ENCODE peak calls at places on chromosomes 3 and 15, in five cellular contexts. One of them, this sample, is unnamed.

GRCh38 chr3:56747150-56747549 is 54.6 kb downstream of the ARHGEF3 start:
- DNase-seq in cardiac fibroblast: no peak
- DNase-seq in right atrium auricular region: no peak
- DNase-seq in SK-N-SH: peak; percentile 49
- DNase-seq in neural progenitor cell: no peak
- DNase-seq in this sample: no peak

GRCh38 chr15:67826717-67827560 is 1.6 kb downstream of the SKOR1 start:
- DNase-seq in right atrium auricular region: no peak
- DNase-seq in cardiac fibroblast: no peak
- DNase-seq in neural progenitor cell: peak; percentile 44
- DNase-seq in SK-N-SH: peak; percentile 31
- DNase-seq in this sample: no peak

GRCh38 chr3:187955076-187955952 is 198.6 kb upstream of the LPP start:
- DNase-seq in cardiac fibroblast: peak; percentile 92
- DNase-seq in neural progenitor cell: no peak
- DNase-seq in SK-N-SH: no peak
- DNase-seq in right atrium auricular region: peak; percentile 78
- DNase-seq in this sample: no peak

GRCh38 chr3:182238141-182238540 is 526.4 kb downstream of the SOX2 start:
- DNase-seq in cardiac fibroblast: no peak
- DNase-seq in right atrium auricular region: no peak
- DNase-seq in SK-N-SH: no peak
- DNase-seq in neural progenitor cell: peak; percentile 97
- DNase-seq in this sample: no peak

GRCh38 chr3:108477511-108478147 is 32.8 kb downstream of the MYH15 start:
- DNase-seq in neural progenitor cell: peak; percentile 70
- DNase-seq in cardiac fibroblast: peak; percentile 71
- DNase-seq in SK-N-SH: peak; percentile 38
- DNase-seq in right atrium auricular region: no peak
- DNase-seq in this sample: no peak

GRCh38 chr3:64187065-64187959 is 38.0 kb downstream of the PRICKLE2 start:
- DNase-seq in cardiac fibroblast: peak; percentile 99
- DNase-seq in right atrium auricular region: peak; percentile 80
- DNase-seq in neural progenitor cell: no peak
- DNase-seq in SK-N-SH: no peak
- DNase-seq in this sample: no peak

GRCh38 chr3:123658860-123659221 is 74.0 kb upstream of the HACD2 start:
- DNase-seq in right atrium auricular region: no peak
- DNase-seq in neural progenitor cell: no peak
- DNase-seq in SK-N-SH: no peak
- DNase-seq in cardiac fibroblast: no peak
- DNase-seq in this sample: no peak

GRCh38 chr3:111277226-111277625 is 205.6 kb downstream of the NECTIN3 start:
- DNase-seq in cardiac fibroblast: peak; percentile 57
- DNase-seq in neural progenitor cell: peak; percentile 74
- DNase-seq in SK-N-SH: no peak
- DNase-seq in right atrium auricular region: no peak
- DNase-seq in this sample: no peak

GRCh38 chr3:29408676-29409075 is 127.8 kb downstream of the RBMS3 start:
- DNase-seq in neural progenitor cell: no peak
- DNase-seq in right atrium auricular region: no peak
- DNase-seq in cardiac fibroblast: peak; percentile 48
- DNase-seq in SK-N-SH: no peak
- DNase-seq in this sample: no peak

GRCh38 chr3:20340324-20340928 is 154.4 kb upstream of the SGO1 start:
- DNase-seq in neural progenitor cell: peak; percentile 79
- DNase-seq in cardiac fibroblast: peak; percentile 83
- DNase-seq in right atrium auricular region: peak; percentile 81
- DNase-seq in SK-N-SH: peak; percentile 49
- DNase-seq in this sample: peak; percentile 94

GRCh38 chr3:32384938-32385337 is 6.7 kb upstream of the CMTM7 start:
- DNase-seq in cardiac fibroblast: peak; percentile 63
- DNase-seq in SK-N-SH: peak; percentile 42
- DNase-seq in right atrium auricular region: peak; percentile 69
- DNase-seq in neural progenitor cell: peak; percentile 68
- DNase-seq in this sample: no peak

GRCh38 chr3:172675371-172676193 is 35.3 kb downstream of the NCEH1 start:
- DNase-seq in neural progenitor cell: peak; percentile 59
- DNase-seq in SK-N-SH: peak; percentile 56
- DNase-seq in right atrium auricular region: no peak
- DNase-seq in cardiac fibroblast: peak; percentile 85
- DNase-seq in this sample: no peak

GRCh38 chr15:100291106-100291505 is 50.7 kb downstream of the ADAMTS17 start:
- DNase-seq in right atrium auricular region: no peak
- DNase-seq in cardiac fibroblast: peak; percentile 45
- DNase-seq in neural progenitor cell: no peak
- DNase-seq in SK-N-SH: no peak
- DNase-seq in this sample: no peak

GRCh38 chr15:56042982-56043980 is 49.9 kb upstream of the NEDD4 start:
- DNase-seq in neural progenitor cell: no peak
- DNase-seq in cardiac fibroblast: peak; percentile 27
- DNase-seq in right atrium auricular region: no peak
- DNase-seq in SK-N-SH: no peak
- DNase-seq in this sample: no peak

GRCh38 chr15:99492275-99492674 is 73.5 kb upstream of the MEF2A start:
- DNase-seq in neural progenitor cell: no peak
- DNase-seq in right atrium auricular region: no peak
- DNase-seq in cardiac fibroblast: no peak
- DNase-seq in SK-N-SH: no peak
- DNase-seq in this sample: no peak

GRCh38 chr3:36763850-36764703 is at the start of gene DCLK3:
- DNase-seq in SK-N-SH: peak; percentile 84
- DNase-seq in right atrium auricular region: no peak
- DNase-seq in cardiac fibroblast: no peak
- DNase-seq in neural progenitor cell: peak; percentile 80
- DNase-seq in this sample: no peak

GRCh38 chr15:40471105-40471777 is 457 bp downstream of the CHST14 start:
- DNase-seq in SK-N-SH: no peak
- DNase-seq in neural progenitor cell: peak; percentile 74
- DNase-seq in cardiac fibroblast: peak; percentile 27
- DNase-seq in right atrium auricular region: no peak
- DNase-seq in this sample: no peak

GRCh38 chr3:187587012-187587544 is 83.1 kb downstream of the SST start:
- DNase-seq in right atrium auricular region: no peak
- DNase-seq in cardiac fibroblast: no peak
- DNase-seq in neural progenitor cell: no peak
- DNase-seq in SK-N-SH: no peak
- DNase-seq in this sample: no peak

GRCh38 chr3:32733631-32734229 is 48.7 kb downstream of the CNOT10 start:
- DNase-seq in neural progenitor cell: peak; percentile 47
- DNase-seq in cardiac fibroblast: peak; percentile 59
- DNase-seq in right atrium auricular region: no peak
- DNase-seq in SK-N-SH: peak; percentile 56
- DNase-seq in this sample: no peak

GRCh38 chr3:123832712-123833397 is 51.3 kb downstream of the MYLK start:
- DNase-seq in right atrium auricular region: no peak
- DNase-seq in neural progenitor cell: no peak
- DNase-seq in cardiac fibroblast: no peak
- DNase-seq in SK-N-SH: no peak
- DNase-seq in this sample: no peak